ENCODE peak calls at places on chromosomes 6 and 20, in six cellular contexts. K is uterus, U is esophagus squamous epithelium, L is suprapubic skin, Q is sigmoid colon, O is right lobe of liver. I is an unnamed sample. For H3K36me3, the result is how much of the 10 kb centered on the place peaks cover.

GRCh38 chr6:159360306-159360705 is 191.1 kb downstream of the FNDC1 start:
- DNase-seq in Q (no peak), K (no peak), O (no peak), L (no peak), U (no peak), I (no peak)

GRCh38 chr20:32444474-32445220 is 86.5 kb downstream of the ASXL1 start:
- DNase-seq in Q (peak), L (no peak), K (no peak), O (no peak), U (no peak), I (no peak)

GRCh38 chr6:138560130-138560850 is 61.0 kb upstream of the NHSL1 start:
- DNase-seq in L (no peak), Q (no peak), U (no peak), O (no peak), K (no peak), I (no peak)

GRCh38 chr6:140062042-140063041 is 687.9 kb upstream of the CITED2 start:
- DNase-seq in O (no peak), K (peak), Q (peak), L (peak), U (no peak), I (no peak)

GRCh38 chr20:44523746-44524145 is 1.9 kb upstream of the SERINC3 start:
- DNase-seq in Q (no peak), K (no peak), U (no peak), O (no peak), L (no peak), I (no peak)

GRCh38 chr20:5160882-5161281 is 34.1 kb downstream of the CDS2 start:
- DNase-seq in L (no peak), K (no peak), O (no peak), U (no peak), Q (no peak), I (no peak)

GRCh38 chr6:29685718-29686326 is 4.9 kb upstream of the ZFP57 start:
- DNase-seq in L (no peak), K (no peak), U (no peak), Q (no peak), O (no peak), I (no peak)

GRCh38 chr6:108806669-108807068 is 41.6 kb upstream of the ARMC2 start:
- DNase-seq in K (no peak), L (no peak), U (no peak), Q (no peak), O (no peak), I (no peak)

GRCh38 chr6:169866140-169866534 is 114.7 kb downstream of the ERMARD start:
- DNase-seq in Q (peak), L (no peak), O (no peak), K (no peak), U (no peak), I (peak)

GRCh38 chr6:124990988-124991387 is 28.8 kb downstream of the RNF217 start:
- DNase-seq in L (no peak), U (no peak), O (no peak), Q (no peak), K (no peak), I (no peak)

GRCh38 chr6:30557683-30557981 is 537 bp downstream of the PRR3 start:
- DNase-seq in L (no peak), K (no peak), O (no peak), U (no peak), Q (no peak), I (no peak)

GRCh38 chr20:58721951-58722371 is 29.4 kb downstream of the NPEPL1 start:
- DNase-seq in K (peak), O (peak), U (no peak), Q (peak), L (peak), I (peak)

GRCh38 chr6:87705070-87705691 is 3.1 kb upstream of the AKIRIN2 start:
- DNase-seq in Q (no peak), O (no peak), L (no peak), K (no peak), U (no peak), I (no peak)

GRCh38 chr6:73452107-73452461 is at the start of gene CGAS:
- DNase-seq in L (peak), K (peak), O (peak), Q (peak), U (peak), I (peak)
- TF ChIP-seq POLR2A in L (no peak), K (peak), O (no peak), Q (no peak), U (peak), I (no peak)

DNA sequence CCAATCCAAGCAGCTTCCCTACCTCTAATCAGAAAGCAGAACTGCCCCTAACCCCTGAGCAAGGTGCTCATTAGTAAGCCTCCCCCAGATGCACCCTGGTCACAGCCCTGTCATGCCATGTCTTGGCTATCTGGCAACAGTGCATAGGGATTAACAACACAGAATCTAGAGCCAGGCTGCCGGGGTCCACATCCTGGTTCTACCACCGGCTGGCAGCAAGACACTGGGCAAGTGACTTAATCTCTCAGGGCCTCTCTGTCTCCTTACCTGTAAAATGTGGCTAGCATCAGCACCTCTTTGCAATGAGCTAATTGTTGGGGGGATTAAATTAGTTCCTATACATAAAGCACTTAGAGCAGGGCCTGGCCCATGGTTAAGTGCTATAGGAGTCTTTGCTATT is 68.1 kb downstream of the CPNE5 start:
- DNase-seq in O (no peak), U (no peak), K (no peak), L (no peak), Q (no peak), I (no peak)
- H3K27ac ChIP-seq in O (no peak), U (no peak), K (no peak), L (no peak), Q (no peak), I (peak)

DNA sequence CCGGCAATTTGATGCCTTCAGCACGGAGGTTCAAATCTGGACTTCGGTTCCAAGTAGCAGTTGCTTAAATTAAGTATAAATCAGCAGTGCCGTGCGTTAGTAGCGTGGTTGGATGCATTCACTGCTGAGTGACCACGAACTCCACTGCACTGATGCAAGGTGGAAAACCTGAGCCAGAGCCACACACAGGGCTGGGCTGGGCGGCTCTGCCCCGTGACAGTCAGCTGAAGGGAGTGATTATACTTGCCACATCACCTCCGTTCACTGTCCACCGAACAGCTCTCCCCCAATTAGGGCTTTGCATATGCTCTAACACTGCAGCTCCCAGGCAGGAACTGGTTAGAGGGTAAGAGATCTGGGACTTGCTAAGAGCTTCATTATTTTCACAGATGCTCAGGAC is 22.2 kb downstream of the PPP1R3G start:
- DNase-seq in L (no peak), Q (peak), U (no peak), K (no peak), O (no peak), I (no peak)
- H3K36me3 ChIP-seq in L (under half), Q (under half), U (under half), K (under half), O (under half), I (half or more)

GRCh38 chr6:7545509-7546369 is 4.3 kb downstream of the DSP start:
- DNase-seq in O (no peak), U (no peak), L (no peak), Q (no peak), K (no peak), I (no peak)
- TF ChIP-seq POLR2A in O (no peak), U (peak), L (no peak), Q (no peak), K (no peak), I (no peak)

GRCh38 chr20:41318271-41318649 is 729 bp upstream of the ZHX3 start:
- DNase-seq in L (no peak), O (no peak), K (no peak), Q (no peak), U (no peak), I (no peak)

GRCh38 chr20:41314386-41314785 is 3.1 kb downstream of the ZHX3 start:
- DNase-seq in K (no peak), U (no peak), L (no peak), Q (no peak), O (no peak), I (no peak)

GRCh38 chr20:41317536-41318270 is at the start of gene ZHX3:
- DNase-seq in Q (peak), O (peak), L (peak), K (peak), U (peak), I (peak)

GRCh38 chr20:41316009-41316408 is 1.5 kb downstream of the ZHX3 start:
- DNase-seq in K (no peak), O (no peak), U (no peak), L (no peak), Q (no peak), I (no peak)

DNA sequence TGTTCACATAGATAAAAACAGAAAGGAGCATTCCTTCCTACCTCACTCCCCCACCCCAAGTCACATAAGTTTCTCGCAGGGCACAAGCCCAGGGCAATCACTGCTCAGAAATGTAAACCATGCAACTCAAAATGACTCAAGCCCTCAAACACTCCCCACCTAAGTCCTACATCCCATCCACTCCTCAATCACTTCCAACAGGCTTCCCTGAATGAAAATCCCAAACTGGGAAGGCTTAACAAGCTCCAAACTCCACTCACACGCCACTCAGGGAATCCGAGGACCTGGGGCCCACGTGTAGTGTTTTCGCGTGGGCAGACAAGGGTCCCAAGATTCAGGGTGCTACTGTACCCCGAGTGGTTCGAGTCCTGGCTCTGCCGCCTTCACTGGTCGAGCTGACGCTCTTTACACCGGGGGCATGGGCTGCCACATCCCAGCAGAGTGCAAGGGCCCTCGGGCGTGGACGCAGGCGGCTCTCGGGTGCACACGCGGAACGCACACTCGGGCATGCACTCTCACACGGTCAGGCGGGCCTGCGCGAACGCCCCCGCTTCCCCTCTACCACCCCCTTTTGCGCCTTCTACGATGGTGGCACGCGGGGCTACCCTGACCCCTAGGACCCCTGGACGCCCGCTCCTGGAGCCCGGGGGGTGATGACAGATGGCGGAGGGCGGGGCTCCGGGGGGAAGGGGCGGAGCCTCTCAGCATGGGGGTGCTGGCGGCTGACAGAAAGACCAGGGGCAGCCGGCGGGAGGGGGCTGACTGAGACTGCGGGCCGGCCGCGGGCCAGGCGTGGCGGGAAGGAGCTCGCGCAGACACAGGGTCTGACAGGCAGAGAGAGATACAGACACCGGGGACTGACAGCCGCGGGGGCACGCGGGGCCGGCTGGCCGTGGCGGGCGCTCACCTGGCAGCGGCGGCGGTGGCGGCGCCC is 662 bp downstream of the ZHX3 start:
- DNase-seq in K (peak), U (no peak), Q (peak), L (peak), O (peak), I (peak)
- H3K27ac ChIP-seq in K (peak), U (peak), Q (peak), L (peak), O (peak), I (peak)